ENCODE peak calls at places on chromosomes 7 and 10, in six cellular contexts. One of them, this sample, is unnamed.

GRCh38 chr10:58010076-58010475 is 257.6 kb downstream of the IPMK start:
- DNase-seq in neural progenitor cell: no peak
- DNase-seq in astrocyte: no peak
- DNase-seq in OCI-LY7: no peak
- DNase-seq in hepatocyte: no peak
- DNase-seq in osteoblast: no peak
- DNase-seq in this sample: no peak

GRCh38 chr7:98555403-98555802 is 61.7 kb upstream of the NPTX2 start:
- DNase-seq in osteoblast: no peak
- DNase-seq in neural progenitor cell: no peak
- DNase-seq in hepatocyte: peak; percentile 58
- DNase-seq in OCI-LY7: no peak
- DNase-seq in astrocyte: no peak
- DNase-seq in this sample: no peak

GRCh38 chr10:13961096-13961495 is 369.6 kb downstream of the FRMD4A start:
- DNase-seq in OCI-LY7: no peak
- DNase-seq in hepatocyte: no peak
- DNase-seq in neural progenitor cell: no peak
- DNase-seq in astrocyte: peak; percentile 99
- DNase-seq in osteoblast: peak; percentile 89
- DNase-seq in this sample: no peak

GRCh38 chr10:127907411-127908105 is 655 bp downstream of the PTPRE start:
- DNase-seq in osteoblast: peak; percentile 93
- DNase-seq in OCI-LY7: no peak
- DNase-seq in hepatocyte: peak; percentile 37
- DNase-seq in neural progenitor cell: no peak
- DNase-seq in astrocyte: peak; percentile 71
- DNase-seq in this sample: no peak

GRCh38 chr10:102675887-102676616 is 31.8 kb downstream of the TRIM8 start:
- DNase-seq in neural progenitor cell: peak; percentile 77
- DNase-seq in astrocyte: peak; percentile 97
- DNase-seq in osteoblast: peak; percentile 85
- DNase-seq in OCI-LY7: no peak
- DNase-seq in hepatocyte: peak; percentile 61
- DNase-seq in this sample: no peak

GRCh38 chr7:145036592-145037386 is 200.9 kb upstream of the TPK1 start:
- DNase-seq in osteoblast: no peak
- DNase-seq in OCI-LY7: peak; percentile 65
- DNase-seq in astrocyte: no peak
- DNase-seq in hepatocyte: peak; percentile 77
- DNase-seq in neural progenitor cell: peak; percentile 74
- DNase-seq in this sample: peak; percentile 43

GRCh38 chr7:140656548-140657515 is 15.9 kb upstream of the ADCK2 start:
- DNase-seq in OCI-LY7: peak; percentile 54
- DNase-seq in hepatocyte: peak; percentile 75
- DNase-seq in osteoblast: peak; percentile 90
- DNase-seq in astrocyte: peak; percentile 10
- DNase-seq in neural progenitor cell: no peak
- DNase-seq in this sample: peak; percentile 67

GRCh38 chr10:49080071-49080470 is 35.3 kb downstream of the VSTM4 start:
- DNase-seq in OCI-LY7: no peak
- DNase-seq in hepatocyte: peak; percentile 61
- DNase-seq in neural progenitor cell: no peak
- DNase-seq in osteoblast: no peak
- DNase-seq in astrocyte: peak; percentile 43
- DNase-seq in this sample: peak; percentile 7

GRCh38 chr10:99232357-99232999 is 3.2 kb downstream of the HPSE2 start:
- DNase-seq in astrocyte: no peak
- DNase-seq in OCI-LY7: no peak
- DNase-seq in osteoblast: no peak
- DNase-seq in hepatocyte: peak; percentile 36
- DNase-seq in neural progenitor cell: peak; percentile 77
- DNase-seq in this sample: no peak

GRCh38 chr7:78015574-78016260 is 217.1 kb downstream of the PHTF2 start:
- DNase-seq in osteoblast: no peak
- DNase-seq in OCI-LY7: no peak
- DNase-seq in hepatocyte: no peak
- DNase-seq in neural progenitor cell: no peak
- DNase-seq in astrocyte: no peak
- DNase-seq in this sample: no peak

GRCh38 chr7:131203291-131203976 is 124.2 kb upstream of the MKLN1 start:
- DNase-seq in astrocyte: no peak
- DNase-seq in osteoblast: no peak
- DNase-seq in hepatocyte: no peak
- DNase-seq in OCI-LY7: no peak
- DNase-seq in neural progenitor cell: no peak
- DNase-seq in this sample: no peak

GRCh38 chr7:34931739-34932138 is 105.5 kb downstream of the DPY19L1 start:
- DNase-seq in hepatocyte: no peak
- DNase-seq in osteoblast: no peak
- DNase-seq in OCI-LY7: no peak
- DNase-seq in neural progenitor cell: no peak
- DNase-seq in astrocyte: no peak
- DNase-seq in this sample: no peak

GRCh38 chr7:37916017-37916672 is 472 bp downstream of the SFRP4 start:
- DNase-seq in astrocyte: peak; percentile 22
- DNase-seq in osteoblast: no peak
- DNase-seq in hepatocyte: peak; percentile 41
- DNase-seq in OCI-LY7: no peak
- DNase-seq in neural progenitor cell: peak; percentile 33
- DNase-seq in this sample: no peak

GRCh38 chr7:77415822-77416620 is at the start of gene GSAP:
- DNase-seq in OCI-LY7: no peak
- DNase-seq in neural progenitor cell: peak; percentile 61
- DNase-seq in astrocyte: peak; percentile 14
- DNase-seq in osteoblast: peak; percentile 97
- DNase-seq in hepatocyte: peak; percentile 76
- DNase-seq in this sample: no peak

GRCh38 chr7:122633472-122633871 is 65.4 kb downstream of the RNF133 start:
- DNase-seq in hepatocyte: no peak
- DNase-seq in astrocyte: no peak
- DNase-seq in neural progenitor cell: no peak
- DNase-seq in OCI-LY7: no peak
- DNase-seq in osteoblast: no peak
- DNase-seq in this sample: no peak

GRCh38 chr7:1639578-1640175 is 30.4 kb upstream of the ELFN1 start:
- DNase-seq in osteoblast: peak; percentile 75
- DNase-seq in astrocyte: no peak
- DNase-seq in hepatocyte: no peak
- DNase-seq in OCI-LY7: no peak
- DNase-seq in neural progenitor cell: no peak
- DNase-seq in this sample: no peak

GRCh38 chr7:38129579-38129978 is 48.5 kb upstream of the STARD3NL start:
- DNase-seq in OCI-LY7: no peak
- DNase-seq in neural progenitor cell: no peak
- DNase-seq in osteoblast: no peak
- DNase-seq in hepatocyte: no peak
- DNase-seq in astrocyte: no peak
- DNase-seq in this sample: no peak

GRCh38 chr7:1950623-1951523 is 280.8 kb downstream of the ELFN1 start:
- DNase-seq in osteoblast: no peak
- DNase-seq in neural progenitor cell: no peak
- DNase-seq in astrocyte: peak; percentile 19
- DNase-seq in hepatocyte: no peak
- DNase-seq in OCI-LY7: no peak
- DNase-seq in this sample: no peak

GRCh38 chr10:97574374-97575100 is 2.0 kb downstream of the ANKRD2 start:
- DNase-seq in OCI-LY7: no peak
- DNase-seq in hepatocyte: peak; percentile 51
- DNase-seq in astrocyte: peak; percentile 41
- DNase-seq in neural progenitor cell: no peak
- DNase-seq in osteoblast: peak; percentile 97
- DNase-seq in this sample: no peak

GRCh38 chr7:83751217-83751616 is 102.3 kb upstream of the SEMA3E start:
- DNase-seq in astrocyte: peak; percentile 35
- DNase-seq in hepatocyte: no peak
- DNase-seq in neural progenitor cell: no peak
- DNase-seq in OCI-LY7: no peak
- DNase-seq in osteoblast: no peak
- DNase-seq in this sample: no peak

GRCh38 chr10:1324914-1325313 is 268.7 kb downstream of the WDR37 start:
- DNase-seq in hepatocyte: no peak
- DNase-seq in neural progenitor cell: no peak
- DNase-seq in osteoblast: no peak
- DNase-seq in OCI-LY7: no peak
- DNase-seq in astrocyte: no peak
- DNase-seq in this sample: no peak

GRCh38 chr10:123833170-123833850 is 58.3 kb downstream of the CPXM2 start:
- DNase-seq in astrocyte: no peak
- DNase-seq in neural progenitor cell: no peak
- DNase-seq in osteoblast: no peak
- DNase-seq in hepatocyte: no peak
- DNase-seq in OCI-LY7: no peak
- DNase-seq in this sample: no peak

GRCh38 chr7:98872328-98872924 is 2.6 kb upstream of the TMEM130 start:
- DNase-seq in neural progenitor cell: peak; percentile 67
- DNase-seq in astrocyte: no peak
- DNase-seq in osteoblast: no peak
- DNase-seq in hepatocyte: no peak
- DNase-seq in OCI-LY7: peak; percentile 77
- DNase-seq in this sample: peak; percentile 47

GRCh38 chr7:48140001-48140681 is 31.1 kb upstream of the ABCA13 start:
- DNase-seq in neural progenitor cell: no peak
- DNase-seq in hepatocyte: peak; percentile 64
- DNase-seq in OCI-LY7: no peak
- DNase-seq in astrocyte: no peak
- DNase-seq in osteoblast: no peak
- DNase-seq in this sample: no peak

GRCh38 chr10:86693721-86694369 is 25.5 kb downstream of the LDB3 start:
- DNase-seq in osteoblast: peak; percentile 92
- DNase-seq in astrocyte: peak; percentile 26
- DNase-seq in neural progenitor cell: peak; percentile 72
- DNase-seq in OCI-LY7: peak; percentile 41
- DNase-seq in hepatocyte: peak; percentile 77
- DNase-seq in this sample: peak; percentile 37

GRCh38 chr7:101410743-101411476 is 48.2 kb downstream of the COL26A1 start:
- DNase-seq in astrocyte: no peak
- DNase-seq in neural progenitor cell: peak; percentile 92
- DNase-seq in osteoblast: peak; percentile 95
- DNase-seq in hepatocyte: peak; percentile 57
- DNase-seq in OCI-LY7: peak; percentile 26
- DNase-seq in this sample: peak; percentile 11

GRCh38 chr7:484365-485101 is 35.1 kb downstream of the PDGFA start:
- DNase-seq in astrocyte: no peak
- DNase-seq in OCI-LY7: no peak
- DNase-seq in neural progenitor cell: no peak
- DNase-seq in osteoblast: no peak
- DNase-seq in hepatocyte: no peak
- DNase-seq in this sample: no peak

GRCh38 chr7:101362334-101363195 is at the start of gene COL26A1:
- DNase-seq in neural progenitor cell: peak; percentile 83
- DNase-seq in OCI-LY7: no peak
- DNase-seq in hepatocyte: peak; percentile 75
- DNase-seq in astrocyte: no peak
- DNase-seq in osteoblast: peak; percentile 87
- DNase-seq in this sample: no peak

GRCh38 chr7:5302577-5302976 is 19.8 kb downstream of the SLC29A4 start:
- DNase-seq in neural progenitor cell: no peak
- DNase-seq in astrocyte: no peak
- DNase-seq in hepatocyte: no peak
- DNase-seq in osteoblast: no peak
- DNase-seq in OCI-LY7: no peak
- DNase-seq in this sample: no peak
- TF ChIP-seq CTCF in neural progenitor cell: no peak
- TF ChIP-seq CTCF in astrocyte: no peak
- TF ChIP-seq CTCF in hepatocyte: no peak
- TF ChIP-seq CTCF in osteoblast: no peak
- TF ChIP-seq CTCF in OCI-LY7: no peak
- TF ChIP-seq CTCF in this sample: no peak

GRCh38 chr7:87347682-87348081 is 2.2 kb downstream of the CROT start:
- DNase-seq in neural progenitor cell: no peak
- DNase-seq in osteoblast: no peak
- DNase-seq in OCI-LY7: no peak
- DNase-seq in astrocyte: no peak
- DNase-seq in hepatocyte: no peak
- DNase-seq in this sample: no peak

GRCh38 chr7:87345166-87345927 is at the start of gene CROT:
- DNase-seq in hepatocyte: peak; percentile 97
- DNase-seq in astrocyte: peak; percentile 88
- DNase-seq in OCI-LY7: peak; percentile 95
- DNase-seq in neural progenitor cell: peak; percentile 97
- DNase-seq in osteoblast: peak; percentile 97
- DNase-seq in this sample: peak; percentile 95

GRCh38 chr7:87344446-87344845 is 1.0 kb upstream of the CROT start:
- DNase-seq in osteoblast: no peak
- DNase-seq in hepatocyte: no peak
- DNase-seq in neural progenitor cell: no peak
- DNase-seq in astrocyte: no peak
- DNase-seq in OCI-LY7: peak; percentile 20
- DNase-seq in this sample: no peak

GRCh38 chr7:87345962-87346371 is 503 bp downstream of the CROT start:
- DNase-seq in hepatocyte: peak; percentile 9
- DNase-seq in neural progenitor cell: peak; percentile 21
- DNase-seq in OCI-LY7: no peak
- DNase-seq in astrocyte: peak; percentile 14
- DNase-seq in osteoblast: no peak
- DNase-seq in this sample: no peak

GRCh38 chr7:87347207-87347606 is 1.7 kb downstream of the CROT start:
- DNase-seq in osteoblast: no peak
- DNase-seq in OCI-LY7: no peak
- DNase-seq in neural progenitor cell: no peak
- DNase-seq in hepatocyte: no peak
- DNase-seq in astrocyte: no peak
- DNase-seq in this sample: no peak
- H3K4me2 ChIP-seq in osteoblast: no peak overlapping the region
- H3K4me2 ChIP-seq in OCI-LY7: peak overlapping the region; percentile 85
- H3K4me2 ChIP-seq in neural progenitor cell: peak overlapping the region; percentile 81
- H3K4me2 ChIP-seq in hepatocyte: peak overlapping the region; percentile 83
- H3K4me2 ChIP-seq in astrocyte: no peak overlapping the region
- H3K4me2 ChIP-seq in this sample: peak overlapping the region; percentile 95

GRCh38 chr7:6272481-6273323 is at the start of gene CYTH3:
- DNase-seq in osteoblast: peak; percentile 100
- DNase-seq in OCI-LY7: peak; percentile 89
- DNase-seq in neural progenitor cell: peak; percentile 95
- DNase-seq in astrocyte: no peak
- DNase-seq in hepatocyte: peak; percentile 96
- DNase-seq in this sample: peak; percentile 75
- TF ChIP-seq CTCF in osteoblast: no peak
- TF ChIP-seq CTCF in OCI-LY7: no peak
- TF ChIP-seq CTCF in neural progenitor cell: no peak
- TF ChIP-seq CTCF in astrocyte: no peak
- TF ChIP-seq CTCF in hepatocyte: no peak
- TF ChIP-seq CTCF in this sample: no peak

DNA sequence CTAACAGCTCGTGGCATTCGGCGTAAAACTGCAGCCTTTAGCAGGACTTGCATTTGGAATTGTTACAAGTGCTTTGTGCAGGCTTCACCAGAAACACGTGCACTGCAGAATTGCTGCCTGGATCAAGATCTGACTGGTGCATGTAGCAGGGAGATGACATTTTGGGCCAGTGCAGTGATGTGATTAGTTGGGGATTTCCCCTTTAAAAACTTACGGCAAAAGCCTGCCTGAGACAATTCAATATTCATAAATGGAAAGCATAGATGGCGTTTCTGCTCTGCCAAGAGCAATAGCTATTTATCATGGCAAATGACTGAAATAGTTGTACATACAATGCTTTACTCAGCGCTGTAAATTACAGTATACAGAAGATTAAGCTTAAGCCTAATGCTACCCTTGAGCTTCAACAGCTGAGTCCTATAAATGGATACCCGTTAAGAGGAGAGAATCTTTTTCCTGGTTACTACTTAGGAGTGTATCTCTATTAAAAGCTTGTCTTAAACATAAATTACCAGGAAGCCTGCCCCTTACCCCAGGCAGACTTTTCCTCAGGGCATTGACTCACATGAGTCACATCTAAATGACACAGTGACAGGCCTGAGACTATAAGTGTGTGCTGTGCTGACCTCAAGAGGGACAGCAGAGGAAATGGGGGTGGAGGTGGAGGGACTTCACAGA is 106.3 kb downstream of the ATXN7L1 start:
- DNase-seq in neural progenitor cell: no peak
- DNase-seq in osteoblast: no peak
- DNase-seq in OCI-LY7: no peak
- DNase-seq in astrocyte: peak; percentile 12
- DNase-seq in hepatocyte: no peak
- DNase-seq in this sample: no peak
- H3K4me2 ChIP-seq in neural progenitor cell: no peak overlapping the region
- H3K4me2 ChIP-seq in osteoblast: no peak overlapping the region
- H3K4me2 ChIP-seq in OCI-LY7: no peak overlapping the region
- H3K4me2 ChIP-seq in astrocyte: peak overlapping the region; percentile 33
- H3K4me2 ChIP-seq in hepatocyte: peak overlapping the region; percentile 18
- H3K4me2 ChIP-seq in this sample: no peak overlapping the region